ENCODE peak calls at places on chromosomes 16 and 17, in four cellular contexts. C is IMR-90, I is lower leg skin, L is heart right ventricle. Z is an unnamed sample.

GRCh38 chr16:81174644-81175324 is 63.7 kb upstream of the BCO1 start:
- DNase-seq in C (peak), I (no peak), L (no peak), Z (peak)

GRCh38 chr16:85777583-85778310 is 21.6 kb downstream of the EMC8 start:
- DNase-seq in C (peak), I (no peak), L (no peak), Z (peak)

GRCh38 chr17:39197380-39198185 is at the start of gene CACNB1:
- DNase-seq in C (peak), I (peak), L (peak), Z (peak)

GRCh38 chr17:8073627-8074485 is 13.7 kb downstream of the ALOX12B start:
- DNase-seq in C (peak), I (peak), L (peak), Z (peak)

GRCh38 chr16:27315333-27316037 is 1.7 kb downstream of the IL4R start:
- DNase-seq in C (peak), I (peak), L (peak), Z (peak)

GRCh38 chr16:49832177-49832576 is 23.7 kb downstream of the ZNF423 start:
- DNase-seq in C (no peak), I (no peak), L (no peak), Z (no peak)

GRCh38 chr16:10950393-10950792 is 6.0 kb downstream of the CLEC16A start:
- DNase-seq in C (no peak), I (no peak), L (no peak), Z (peak)

GRCh38 chr17:81966343-81967243 is 5.6 kb upstream of the NOTUM start:
- DNase-seq in C (peak), I (no peak), L (no peak), Z (no peak)

GRCh38 chr17:73820686-73821448 is 176.6 kb upstream of the SDK2 start:
- DNase-seq in C (no peak), I (no peak), L (no peak), Z (no peak)

GRCh38 chr17:48753794-48754499 is 25.4 kb upstream of the HOXB13 start:
- DNase-seq in C (no peak), I (no peak), L (no peak), Z (no peak)

GRCh38 chr17:78343099-78343432 is 16.8 kb downstream of the SOCS3 start:
- DNase-seq in C (peak), I (peak), L (peak), Z (peak)

GRCh38 chr17:41629826-41630670 is 5.7 kb upstream of the KRT17 start:
- DNase-seq in C (no peak), I (no peak), L (no peak), Z (no peak)

GRCh38 chr16:46961373-46962353 is 11.8 kb downstream of the DNAJA2 start:
- DNase-seq in C (peak), I (no peak), L (no peak), Z (no peak)

GRCh38 chr16:72061564-72061963 is 1.5 kb upstream of the HPR start:
- DNase-seq in C (no peak), I (no peak), L (no peak), Z (no peak)

GRCh38 chr17:4080686-4081085 is 62.1 kb downstream of the ZZEF1 start:
- DNase-seq in C (no peak), I (no peak), L (no peak), Z (peak)

GRCh38 chr17:36880506-36880905 is 56.8 kb upstream of the LHX1 start:
- DNase-seq in C (no peak), I (no peak), L (no peak), Z (peak)

GRCh38 chr16:12500771-12501170 is 302.9 kb downstream of the CPPED1 start:
- DNase-seq in C (no peak), I (peak), L (no peak), Z (no peak)

GRCh38 chr17:27529230-27529796 is 73.1 kb downstream of the KSR1 start:
- DNase-seq in C (peak), I (no peak), L (no peak), Z (peak)

GRCh38 chr17:27525316-27525715 is 69.1 kb downstream of the KSR1 start:
- DNase-seq in C (no peak), I (no peak), L (no peak), Z (no peak)

GRCh38 chr17:27524594-27524993 is 68.3 kb downstream of the KSR1 start:
- DNase-seq in C (no peak), I (no peak), L (no peak), Z (no peak)

GRCh38 chr17:27525836-27526235 is 69.6 kb downstream of the KSR1 start:
- DNase-seq in C (no peak), I (no peak), L (no peak), Z (no peak)

GRCh38 chr17:27526603-27527002 is 70.4 kb downstream of the KSR1 start:
- DNase-seq in C (peak), I (no peak), L (peak), Z (no peak)
- TF ChIP-seq CTCF in C (no peak), I (no peak), L (no peak), Z (no peak)

GRCh38 chr16:88842308-88842756 is 14.4 kb downstream of the GALNS start:
- DNase-seq in C (no peak), I (no peak), L (no peak), Z (no peak)
- H3K4me3 ChIP-seq in C (no peak), I (no peak), L (no peak), Z (no peak)

GRCh38 chr16:79776243-79776884 is 175.8 kb upstream of the MAF start:
- DNase-seq in C (no peak), I (peak), L (no peak), Z (peak)
- TF ChIP-seq CTCF in C (no peak), I (no peak), L (peak), Z (peak)

GRCh38 chr17:76254275-76254674 is 10.9 kb upstream of the UBALD2 start:
- DNase-seq in C (no peak), I (no peak), L (no peak), Z (no peak)

GRCh38 chr17:76255801-76256429 is 9.2 kb upstream of the UBALD2 start:
- DNase-seq in C (no peak), I (no peak), L (no peak), Z (no peak)

GRCh38 chr17:76250141-76250540 is 9.8 kb upstream of the RNF157 start:
- DNase-seq in C (no peak), I (no peak), L (no peak), Z (no peak)

GRCh38 chr17:76251478-76252039 is 11.3 kb upstream of the RNF157 start:
- DNase-seq in C (no peak), I (no peak), L (no peak), Z (no peak)

DNA sequence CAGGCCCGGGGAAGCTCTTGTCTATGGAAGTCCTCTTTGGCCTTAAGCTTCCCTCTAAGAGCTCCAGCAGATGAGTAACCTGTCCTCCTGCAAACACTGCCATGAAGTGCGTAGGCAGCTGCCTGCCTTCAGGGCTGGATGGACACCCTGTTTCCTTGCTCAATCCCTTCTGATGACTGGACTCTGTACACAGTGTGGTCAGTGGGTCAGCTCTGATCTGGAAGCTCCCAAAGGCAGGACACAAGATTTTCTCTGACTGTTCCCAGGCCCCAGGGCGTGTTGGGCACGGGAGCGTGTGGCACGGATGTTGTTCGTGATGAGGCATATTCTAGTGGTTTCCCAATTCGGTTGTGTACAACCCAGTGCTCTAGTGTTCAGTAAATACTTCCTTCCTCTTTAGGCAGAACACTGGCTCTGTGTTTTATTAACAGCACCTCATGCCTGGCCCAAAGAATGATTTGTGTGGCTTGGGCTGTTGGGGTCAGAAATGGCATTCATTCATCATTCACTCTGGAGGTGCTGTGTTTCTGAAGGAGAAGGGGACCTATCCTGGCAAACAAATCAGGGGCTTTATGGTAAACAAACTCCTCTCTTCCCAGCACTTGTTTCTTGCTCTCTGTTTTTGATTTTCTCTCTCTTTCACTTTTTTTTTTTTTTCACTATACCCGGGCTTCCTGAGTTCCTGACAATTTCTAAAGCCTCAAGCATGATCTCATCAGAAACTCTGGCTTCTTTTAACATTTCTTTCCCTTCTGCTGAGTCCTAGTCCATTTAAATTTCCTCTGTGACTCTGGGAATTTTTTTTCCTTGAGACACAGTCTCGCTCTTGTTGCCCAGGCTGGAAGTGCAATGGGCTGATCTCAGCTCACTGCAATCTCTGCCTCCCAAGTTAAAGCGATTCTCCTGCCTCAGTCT is 12.0 kb upstream of the RNF157 start:
- DNase-seq in C (peak), I (peak), L (no peak), Z (peak)
- H3K4me3 ChIP-seq in C (no peak), I (no peak), L (no peak), Z (no peak)

DNA sequence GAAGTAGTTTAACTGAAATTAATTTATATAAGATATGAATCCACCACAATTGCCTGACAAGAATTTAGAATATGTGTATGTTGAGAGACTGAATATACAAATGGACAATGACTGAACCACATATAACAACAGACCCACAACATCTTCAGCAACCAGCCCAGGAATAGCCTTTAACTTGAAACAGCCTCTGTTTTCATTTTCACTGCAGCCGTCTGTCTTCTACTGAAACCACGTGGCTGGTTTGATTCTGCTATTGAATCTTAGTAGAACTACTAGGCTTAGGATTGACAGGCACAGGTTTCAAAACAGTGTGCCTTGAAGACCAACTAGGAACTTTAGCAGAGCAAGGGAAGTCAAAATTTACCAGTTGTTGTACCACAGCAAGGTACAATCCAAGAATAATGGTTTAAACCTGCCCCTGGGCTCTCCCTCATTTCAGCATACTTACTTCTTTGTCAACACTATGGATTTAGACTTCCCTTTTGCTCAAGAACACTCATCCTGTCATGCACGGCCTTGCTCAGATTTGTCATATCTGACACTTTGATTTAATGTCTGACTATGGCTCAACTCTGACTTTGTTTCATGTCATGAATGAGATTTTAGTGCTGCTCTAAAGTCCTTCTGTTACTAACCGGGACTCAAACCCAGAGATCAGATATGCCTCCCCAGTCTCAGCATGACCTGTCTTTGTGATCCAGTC is 355.0 kb downstream of the KIF2B start:
- DNase-seq in C (no peak), I (no peak), L (no peak), Z (no peak)
- TF ChIP-seq CTCF in C (no peak), I (no peak), L (no peak), Z (no peak)

DNA sequence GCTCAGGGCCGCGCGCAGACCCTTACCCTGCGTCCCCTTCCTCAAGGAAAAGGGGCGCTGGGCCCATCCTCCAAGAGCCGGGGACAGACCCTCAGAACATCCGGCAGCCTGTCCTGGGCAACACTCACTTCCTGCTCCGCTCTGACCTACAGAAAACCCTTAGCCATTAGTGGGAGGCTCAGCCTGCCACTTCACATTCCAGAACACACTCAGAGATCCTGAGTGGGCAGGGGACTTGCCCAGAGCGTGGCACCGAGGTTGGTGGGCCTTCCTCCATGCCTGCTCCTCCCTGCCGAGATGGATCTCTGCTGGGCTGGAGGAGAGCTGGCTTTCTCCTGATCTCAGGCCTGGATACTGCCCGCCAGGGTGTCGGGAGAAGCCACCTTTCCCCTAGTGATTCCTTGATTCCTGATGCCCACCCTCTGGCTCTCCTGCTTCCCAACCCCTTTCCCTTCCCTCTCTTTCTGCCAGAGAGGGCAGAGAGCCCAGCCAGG is 1.5 kb downstream of the SCARF1 start:
- DNase-seq in C (no peak), I (no peak), L (no peak), Z (no peak)
- H3K4me3 ChIP-seq in C (no peak), I (peak), L (peak), Z (peak)

GRCh38 chr17:80292557-80292956 is 31.9 kb downstream of the RNF213 start:
- DNase-seq in C (no peak), I (no peak), L (no peak), Z (no peak)
- TF ChIP-seq CTCF in C (no peak), I (no peak), L (no peak), Z (no peak)

GRCh38 chr17:40286473-40286872 is 1.2 kb upstream of the CDC6 start:
- DNase-seq in C (no peak), I (no peak), L (no peak), Z (no peak)

GRCh38 chr17:40287159-40287493 is 553 bp upstream of the CDC6 start:
- DNase-seq in C (no peak), I (no peak), L (no peak), Z (no peak)

GRCh38 chr17:40281663-40282062 is 6.0 kb upstream of the CDC6 start:
- DNase-seq in C (no peak), I (no peak), L (no peak), Z (no peak)

GRCh38 chr17:40284085-40284713 is 3.5 kb upstream of the CDC6 start:
- DNase-seq in C (peak), I (no peak), L (no peak), Z (peak)

GRCh38 chr17:40283662-40284061 is 4.0 kb upstream of the CDC6 start:
- DNase-seq in C (peak), I (no peak), L (no peak), Z (peak)
- H3K4me3 ChIP-seq in C (no peak), I (no peak), L (no peak), Z (peak)

Z was measured in bronchial epithelial cell.